ENCODE peak calls at places on chromosomes 1 and 21, in nine cellular contexts. F, P, J, B, Y, W, U, L and E are unnamed samples.
A peak's percentile ranks its signal among the peaks of the same experiment; 100 is the strongest.

GRCh38 chr1:98919652-98920051 is 85.0 kb downstream of the PLPPR5 start:
- DNase-seq in Y (no peak), F (no peak), P (no peak), U (no peak), B (no peak), J (no peak), W (no peak), L (no peak), E (no peak)

GRCh38 chr1:182968151-182968741 is 15.3 kb upstream of the SHCBP1L start:
- DNase-seq in B (no peak), P (no peak), J (no peak), U (no peak), W (no peak), Y (no peak), L (no peak), F (no peak), E (no peak)

GRCh38 chr1:93753766-93754763 is 72.4 kb upstream of the BCAR3 start:
- DNase-seq in P (no peak), J (no peak), L (no peak), F (no peak), U (no peak), W (peak; percentile 46), B (no peak), Y (peak; percentile 30), E (no peak)

GRCh38 chr1:196403803-196404690 is 204.2 kb downstream of the KCNT2 start:
- DNase-seq in W (no peak), P (no peak), Y (no peak), B (no peak), U (no peak), F (no peak), L (no peak), J (no peak), E (no peak)

GRCh38 chr1:61950418-61950817 is 208.1 kb downstream of the PATJ start:
- DNase-seq in Y (no peak), L (no peak), J (no peak), P (no peak), B (no peak), W (no peak), U (peak; percentile 4), F (no peak), E (peak; percentile 53)

GRCh38 chr1:85605519-85606413 is 25.2 kb downstream of the CCN1 start:
- DNase-seq in U (peak; percentile 32), P (no peak), Y (no peak), B (peak; percentile 3), J (no peak), W (no peak), L (no peak), F (no peak), E (no peak)

GRCh38 chr1:153967109-153967999 is at the start of gene CREB3L4:
- DNase-seq in W (peak; percentile 93), Y (peak; percentile 94), B (peak; percentile 97), J (peak; percentile 77), L (peak; percentile 94), P (peak; percentile 71), U (peak; percentile 99), F (peak; percentile 89), E (peak; percentile 96)

GRCh38 chr1:117146570-117147340 is 25.2 kb upstream of the TRIM45 start:
- DNase-seq in F (no peak), P (no peak), W (no peak), B (no peak), J (no peak), L (no peak), U (no peak), Y (no peak), E (no peak)

GRCh38 chr1:18145851-18146618 is 38.4 kb downstream of the IGSF21 start:
- DNase-seq in F (peak; percentile 31), B (no peak), L (no peak), P (no peak), Y (no peak), U (no peak), J (no peak), W (no peak), E (no peak)

GRCh38 chr1:193211539-193211938 is 25.1 kb upstream of the B3GALT2 start:
- DNase-seq in W (no peak), F (no peak), U (no peak), P (no peak), Y (no peak), B (no peak), J (no peak), L (no peak), E (no peak)

GRCh38 chr1:172704446-172705176 is 45.7 kb downstream of the FASLG start:
- DNase-seq in F (no peak), Y (no peak), J (no peak), W (no peak), P (no peak), B (no peak), L (no peak), U (peak; percentile 68), E (peak; percentile 8)

GRCh38 chr1:96474985-96475743 is 246.4 kb upstream of the PTBP2 start:
- DNase-seq in J (no peak), W (no peak), Y (no peak), U (no peak), F (no peak), P (no peak), L (no peak), B (no peak), E (peak; percentile 97)

GRCh38 chr1:46611691-46612221 is 4.9 kb downstream of the MOB3C start:
- DNase-seq in B (no peak), Y (no peak), P (no peak), U (no peak), L (no peak), J (no peak), F (no peak), W (no peak), E (no peak)

GRCh38 chr1:100382657-100383056 is 30.4 kb downstream of the CDC14A start:
- DNase-seq in W (no peak), B (no peak), L (no peak), U (no peak), P (no peak), Y (no peak), F (no peak), J (no peak), E (no peak)

GRCh38 chr21:35933466-35933865 is 126.9 kb downstream of the SETD4 start:
- DNase-seq in B (peak; percentile 63), P (peak; percentile 31), F (peak; percentile 38), W (peak; percentile 67), U (no peak), Y (peak; percentile 82), J (no peak), L (no peak), E (no peak)

GRCh38 chr1:214316597-214316996 is 35.6 kb downstream of the SMYD2 start:
- DNase-seq in U (no peak), F (no peak), Y (no peak), B (no peak), L (no peak), J (no peak), W (no peak), P (no peak), E (no peak)

GRCh38 chr1:7117599-7118281 is 332.5 kb downstream of the CAMTA1 start:
- DNase-seq in W (peak; percentile 40), F (no peak), B (no peak), J (no peak), Y (no peak), U (no peak), P (no peak), L (peak; percentile 53), E (peak; percentile 75)

GRCh38 chr1:225349826-225350225 is 78.0 kb downstream of the LBR start:
- DNase-seq in Y (no peak), P (no peak), L (no peak), U (no peak), J (no peak), B (no peak), W (no peak), F (no peak), E (no peak)

GRCh38 chr1:223811634-223812101 is 34.1 kb downstream of the TP53BP2 start:
- DNase-seq in J (no peak), B (no peak), L (no peak), F (no peak), W (no peak), U (no peak), P (no peak), Y (no peak), E (peak; percentile 52)

GRCh38 chr1:147547065-147547464 is 5.8 kb downstream of the BCL9 start:
- DNase-seq in U (no peak), B (no peak), J (no peak), F (no peak), P (no peak), Y (no peak), W (no peak), L (no peak), E (no peak)

GRCh38 chr1:2108213-2108876 is 58.1 kb downstream of the PRKCZ start:
- DNase-seq in L (peak; percentile 71), B (peak; percentile 32), W (no peak), Y (no peak), J (no peak), F (peak; percentile 15), U (no peak), P (no peak), E (peak; percentile 59)

GRCh38 chr21:38645282-38645681 is 147.0 kb upstream of the ERG start:
- DNase-seq in F (no peak), W (no peak), L (no peak), J (no peak), U (no peak), P (no peak), Y (no peak), B (no peak), E (no peak)

GRCh38 chr1:21938791-21939538 is 1.9 kb upstream of the HSPG2 start:
- DNase-seq in L (no peak), B (no peak), J (no peak), F (no peak), Y (no peak), P (no peak), W (peak; percentile 45), U (no peak), E (no peak)

GRCh38 chr1:84504580-84505021 is 1.6 kb upstream of the SPATA1 start:
- DNase-seq in F (no peak), B (no peak), U (no peak), P (no peak), J (no peak), Y (no peak), W (no peak), L (no peak), E (no peak)
- H3K4me3 ChIP-seq in F (peak overlapping the region; percentile 51), B (peak overlapping the region; percentile 83), U (peak overlapping the region; percentile 95), P (peak overlapping the region; percentile 71), J (peak overlapping the region; percentile 91), Y (peak overlapping the region; percentile 61), W (peak overlapping the region; percentile 90), L (peak overlapping the region; percentile 90), E (peak overlapping the region; percentile 75)

GRCh38 chr1:212514782-212515181 is 82.1 kb downstream of the NENF start:
- DNase-seq in L (no peak), Y (no peak), F (peak; percentile 15), J (no peak), U (no peak), B (no peak), P (no peak), W (no peak), E (no peak)
- H3K4me3 ChIP-seq in L (no peak overlapping the region), Y (peak overlapping the region; percentile 45), F (peak overlapping the region; percentile 3), J (no peak overlapping the region), U (no peak overlapping the region), B (no peak overlapping the region), P (peak overlapping the region; percentile 65), W (peak overlapping the region; percentile 13), E (no peak overlapping the region)

GRCh38 chr1:53890522-53890941 is 935 bp upstream of the YIPF1 start:
- DNase-seq in L (no peak), P (no peak), J (no peak), U (no peak), W (no peak), B (no peak), F (no peak), Y (no peak), E (no peak)
- H3K4me3 ChIP-seq in L (no peak overlapping the region), P (peak overlapping the region; percentile 90), J (peak overlapping the region; percentile 84), U (no peak overlapping the region), W (peak overlapping the region; percentile 97), B (no peak overlapping the region), F (peak overlapping the region; percentile 71), Y (peak overlapping the region; percentile 66), E (peak overlapping the region; percentile 86)

GRCh38 chr1:166947398-166948043 is 27.8 kb downstream of the ILDR2 start:
- DNase-seq in U (no peak), B (peak; percentile 38), F (peak; percentile 40), P (peak; percentile 7), W (peak; percentile 44), Y (no peak), L (peak; percentile 35), J (no peak), E (peak; percentile 62)
- H3K4me3 ChIP-seq in U (no peak overlapping the region), B (no peak overlapping the region), F (peak overlapping the region; percentile 21), P (peak overlapping the region; percentile 63), W (peak overlapping the region; percentile 23), Y (peak overlapping the region; percentile 46), L (no peak overlapping the region), J (no peak overlapping the region), E (no peak overlapping the region)